ENCODE peak calls at places on chromosomes 6 and 20, in six cellular contexts. E is omental fat pad; G is midbrain; O is adrenal gland; A is NCI-H748 treated with DMSO at 0.1 percent for 48 hours; K is CD8-positive, alpha-beta T cell. R is an unnamed sample.
A peak's percentile ranks its signal among the peaks of the same experiment; 100 is the strongest.

GRCh38 chr6:108774555-108774954 is 73.7 kb upstream of the ARMC2 start:
- DNase-seq in E (no peak), G (no peak), O (no peak), A (no peak), K (no peak), R (no peak)

GRCh38 chr20:22716824-22717351 is 132.5 kb upstream of the FOXA2 start:
- DNase-seq in E (no peak), G (no peak), O (no peak), A (no peak), K (no peak), R (no peak)

GRCh38 chr6:85537055-85537494 is 56.6 kb downstream of the SNX14 start:
- DNase-seq in E (no peak), G (no peak), O (no peak), A (no peak), K (no peak), R (peak; percentile 14)

GRCh38 chr6:91352878-91353277 is 766.0 kb upstream of the MAP3K7 start:
- DNase-seq in E (no peak), G (no peak), O (no peak), A (no peak), K (no peak), R (no peak)

GRCh38 chr6:109910571-109910970 is 67.5 kb upstream of the GPR6 start:
- DNase-seq in E (no peak), G (no peak), O (no peak), A (no peak), K (no peak), R (no peak)

GRCh38 chr6:117829594-117830319 is 77.3 kb upstream of the SLC35F1 start:
- DNase-seq in E (no peak), G (no peak), O (peak; percentile 6), A (no peak), K (no peak), R (peak; percentile 10)

GRCh38 chr6:44074383-44075136 is 52.7 kb downstream of the MRPL14 start:
- DNase-seq in E (no peak), G (no peak), O (peak; percentile 83), A (no peak), K (peak; percentile 66), R (peak; percentile 87)

GRCh38 chr20:41234546-41234945 is 83.0 kb downstream of the ZHX3 start:
- DNase-seq in E (no peak), G (peak; percentile 84), O (peak; percentile 39), A (no peak), K (no peak), R (peak; percentile 89)

GRCh38 chr20:15555913-15556312 is 1017.3 kb downstream of the KIF16B start:
- DNase-seq in E (no peak), G (no peak), O (no peak), A (no peak), K (no peak), R (peak; percentile 75)

GRCh38 chr6:132818404-132819359 is 4.3 kb downstream of the RPS12 start:
- DNase-seq in E (no peak), G (no peak), O (no peak), A (no peak), K (no peak), R (no peak)

GRCh38 chr6:155314092-155314772 is at the start of gene TFB1M:
- DNase-seq in E (peak; percentile 87), G (peak; percentile 98), O (peak; percentile 99), A (peak; percentile 95), K (peak; percentile 98), R (peak; percentile 99)

GRCh38 chr20:60984666-60985065 is 267.4 kb upstream of the CDH4 start:
- DNase-seq in E (no peak), G (no peak), O (no peak), A (peak; percentile 75), K (no peak), R (no peak)

GRCh38 chr6:31122803-31123706 is 2.8 kb upstream of the CDSN start:
- DNase-seq in E (peak; percentile 43), G (peak; percentile 57), O (peak; percentile 84), A (no peak), K (no peak), R (peak; percentile 44)